ENCODE peak calls at places on chromosomes 16 and 17, in six cellular contexts. Q, G, Y, S, F and J are unnamed samples.

GRCh38 chr17:6558932-6559752 is 2.8 kb upstream of the PITPNM3 start:
- DNase-seq in Y (no peak), S (no peak), G (peak; percentile 12), Q (no peak), F (no peak), J (no peak)

GRCh38 chr16:21260870-21261791 is 17.0 kb downstream of the CRYM start:
- DNase-seq in F (no peak), G (peak; percentile 98), S (no peak), Q (no peak), Y (no peak), J (no peak)

GRCh38 chr16:72105978-72106377 is 12.3 kb downstream of the DHX38 start:
- DNase-seq in Q (no peak), Y (no peak), S (no peak), G (no peak), F (no peak), J (no peak)

GRCh38 chr17:77332981-77333685 is 192.4 kb downstream of the SEC14L1 start:
- DNase-seq in G (peak; percentile 86), F (peak; percentile 70), Y (no peak), Q (no peak), S (no peak), J (no peak)

GRCh38 chr16:14202697-14203096 is 131.6 kb downstream of the MRTFB start:
- DNase-seq in S (no peak), Y (peak; percentile 31), Q (peak; percentile 23), G (peak; percentile 19), F (no peak), J (no peak)

GRCh38 chr16:23704772-23705516 is 8.1 kb downstream of the ERN2 start:
- DNase-seq in F (no peak), Q (no peak), Y (no peak), S (no peak), G (no peak), J (no peak)

GRCh38 chr16:24382929-24383328 is 126.8 kb downstream of the CACNG3 start:
- DNase-seq in G (no peak), Q (peak; percentile 83), Y (peak; percentile 3), F (no peak), S (no peak), J (no peak)

GRCh38 chr17:65172511-65173136 is 35.5 kb downstream of the RGS9 start:
- DNase-seq in G (no peak), S (no peak), Q (no peak), F (no peak), Y (no peak), J (no peak)

GRCh38 chr17:41810659-41811548 is 845 bp downstream of the P3H4 start:
- DNase-seq in S (no peak), Y (peak; percentile 45), F (no peak), G (no peak), Q (peak; percentile 55), J (no peak)

GRCh38 chr17:39018267-39019134 is 51.3 kb upstream of the FBXO47 start:
- DNase-seq in Y (peak; percentile 25), Q (no peak), F (peak; percentile 50), S (no peak), G (no peak), J (peak; percentile 28)

DNA sequence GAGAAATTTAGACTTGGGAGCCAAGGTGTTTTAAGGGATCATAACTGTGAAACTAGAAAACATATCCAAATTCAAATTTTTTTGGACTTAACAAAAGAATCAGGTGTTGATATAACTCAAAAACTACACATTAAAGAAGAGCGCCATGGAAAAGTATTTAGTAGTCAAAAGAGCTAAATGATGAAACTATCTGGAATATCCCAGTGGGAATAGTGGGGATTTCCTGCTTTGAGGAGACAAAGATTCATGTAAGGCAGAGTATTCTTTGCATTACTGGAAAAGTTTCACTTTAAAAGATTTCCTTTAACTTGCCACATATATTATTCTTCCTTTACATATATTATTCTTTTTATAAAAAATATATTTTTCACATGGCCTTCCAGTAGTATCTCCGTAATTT is 40.3 kb upstream of the VPS4A start:
- DNase-seq in G (peak; percentile 18), Y (no peak), S (no peak), Q (no peak), F (no peak), J (no peak)
- H3K4me2 ChIP-seq in G (no peak overlapping the region), Y (no peak overlapping the region), S (no peak overlapping the region), Q (no peak overlapping the region), F (no peak overlapping the region), J (no peak overlapping the region)

GRCh38 chr17:80528521-80528920 is 16.1 kb upstream of the RPTOR start:
- DNase-seq in Q (no peak), Y (no peak), F (no peak), S (no peak), G (no peak), J (no peak)
- H3K4me2 ChIP-seq in Q (no peak overlapping the region), Y (no peak overlapping the region), F (no peak overlapping the region), S (no peak overlapping the region), G (no peak overlapping the region), J (no peak overlapping the region)

GRCh38 chr16:56999409-57000270 is 10.3 kb downstream of the NLRC5 start:
- DNase-seq in Q (no peak), G (no peak), S (no peak), F (no peak), Y (no peak), J (no peak)
- H3K4me2 ChIP-seq in Q (peak overlapping the region; percentile 24), G (no peak overlapping the region), S (peak overlapping the region; percentile 35), F (peak overlapping the region; percentile 8), Y (no peak overlapping the region), J (peak overlapping the region; percentile 80)

GRCh38 chr17:10149573-10150399 is 48.6 kb downstream of the GAS7 start:
- DNase-seq in Q (no peak), G (peak; percentile 93), Y (peak; percentile 70), S (no peak), F (peak; percentile 35), J (peak; percentile 68)

GRCh38 chr17:10144976-10145375 is 53.4 kb downstream of the GAS7 start:
- DNase-seq in Y (no peak), Q (no peak), S (no peak), F (no peak), G (no peak), J (no peak)

GRCh38 chr17:10139560-10139959 is 58.8 kb downstream of the GAS7 start:
- DNase-seq in G (no peak), S (no peak), F (no peak), Y (no peak), Q (no peak), J (no peak)

GRCh38 chr17:10141436-10141835 is 57.0 kb downstream of the GAS7 start:
- DNase-seq in S (no peak), F (no peak), G (no peak), Q (no peak), Y (no peak), J (no peak)

DNA sequence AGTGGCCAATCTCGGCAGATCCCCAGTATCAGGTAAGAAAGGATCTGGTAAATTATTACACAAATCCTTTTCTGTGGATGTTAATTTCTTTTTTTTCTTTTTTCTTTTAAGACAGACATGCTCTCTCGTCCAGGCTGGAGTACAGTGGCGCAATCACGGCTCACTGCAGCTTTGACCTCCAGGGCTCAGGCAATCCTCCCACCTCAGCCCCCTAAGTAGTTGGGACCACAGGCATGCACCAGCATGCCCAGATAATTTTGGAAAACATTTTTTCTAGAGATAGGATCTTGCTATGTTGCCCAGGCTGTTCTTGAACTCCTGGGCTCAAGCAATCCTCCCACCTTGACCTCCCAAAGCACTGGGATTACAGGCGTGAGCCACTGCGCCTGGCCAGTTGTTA is 54.0 kb downstream of the GAS7 start:
- DNase-seq in Y (no peak), G (no peak), S (no peak), F (no peak), Q (no peak), J (no peak)
- H3K4me2 ChIP-seq in Y (no peak overlapping the region), G (no peak overlapping the region), S (no peak overlapping the region), F (no peak overlapping the region), Q (no peak overlapping the region), J (no peak overlapping the region)

GRCh38 chr17:30095507-30096244 is 20.9 kb upstream of the NSRP1 start:
- DNase-seq in F (peak; percentile 54), Y (peak; percentile 77), S (peak; percentile 43), Q (peak; percentile 64), G (peak; percentile 79), J (peak; percentile 36)
- H3K4me2 ChIP-seq in F (no peak overlapping the region), Y (no peak overlapping the region), S (no peak overlapping the region), Q (no peak overlapping the region), G (no peak overlapping the region), J (peak overlapping the region; percentile 15)

GRCh38 chr17:49209061-49209571 is 1.3 kb downstream of the GNGT2 start:
- DNase-seq in F (peak; percentile 63), G (no peak), S (no peak), Y (no peak), Q (no peak), J (no peak)

GRCh38 chr17:49200423-49201083 is 9.8 kb downstream of the GNGT2 start:
- DNase-seq in Y (no peak), G (no peak), Q (no peak), S (no peak), F (no peak), J (no peak)

GRCh38 chr17:49201481-49201927 is 8.9 kb downstream of the GNGT2 start:
- DNase-seq in S (no peak), Y (no peak), G (no peak), Q (no peak), F (no peak), J (no peak)

GRCh38 chr17:49203796-49204195 is 6.6 kb downstream of the GNGT2 start:
- DNase-seq in F (no peak), G (no peak), S (no peak), Q (no peak), Y (no peak), J (no peak)

DNA sequence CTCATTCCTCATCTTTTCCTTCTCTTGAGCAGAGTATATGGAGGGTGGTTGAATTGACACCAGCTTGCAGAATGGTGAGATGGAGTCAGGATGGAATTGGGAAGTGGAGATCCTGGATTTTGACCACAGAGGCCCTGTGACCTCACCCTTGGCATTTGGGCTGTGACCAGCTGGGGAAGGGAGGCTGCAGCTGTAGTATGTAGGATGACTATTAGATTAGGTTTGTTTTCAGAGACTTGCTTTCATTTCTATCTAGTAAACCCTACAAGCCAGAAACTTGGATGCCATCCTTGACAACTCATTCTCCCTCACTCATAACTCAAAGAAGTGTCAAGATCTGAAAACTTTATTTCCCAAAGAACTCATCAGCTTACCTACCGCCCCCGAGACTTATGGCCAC is 5.9 kb downstream of the GNGT2 start:
- DNase-seq in S (no peak), Y (no peak), G (no peak), Q (no peak), F (no peak), J (no peak)
- H3K4me2 ChIP-seq in S (no peak overlapping the region), Y (no peak overlapping the region), G (no peak overlapping the region), Q (no peak overlapping the region), F (no peak overlapping the region), J (no peak overlapping the region)